ENCODE peak calls at places on chromosome 22, in eight cellular contexts. One of them, this sample, is unnamed.

GRCh38 chr22:46183733-46184132 is 33.4 kb downstream of the PPARA start:
- DNase-seq in GM12865: no peak
- DNase-seq in pancreas: no peak
- DNase-seq in fibroblast of villous mesenchyme: no peak
- DNase-seq in neuronal stem cell: no peak
- DNase-seq in CD8-positive, alpha-beta memory T cell: no peak
- DNase-seq in HL-60: no peak
- DNase-seq in A673: no peak
- DNase-seq in this sample: no peak

GRCh38 chr22:44752285-44753188 is at the start of gene ARHGAP8:
- DNase-seq in HL-60: no peak
- DNase-seq in A673: no peak
- DNase-seq in neuronal stem cell: no peak
- DNase-seq in GM12865: no peak
- DNase-seq in CD8-positive, alpha-beta memory T cell: peak
- DNase-seq in pancreas: peak
- DNase-seq in fibroblast of villous mesenchyme: no peak
- DNase-seq in this sample: no peak

GRCh38 chr22:44449061-44449682 is 48.9 kb downstream of the RTL6 start:
- DNase-seq in neuronal stem cell: no peak
- DNase-seq in pancreas: no peak
- DNase-seq in CD8-positive, alpha-beta memory T cell: no peak
- DNase-seq in HL-60: peak
- DNase-seq in A673: peak
- DNase-seq in fibroblast of villous mesenchyme: peak
- DNase-seq in GM12865: peak
- DNase-seq in this sample: peak

GRCh38 chr22:44210721-44211120 is 30.0 kb downstream of the PARVG start:
- DNase-seq in CD8-positive, alpha-beta memory T cell: no peak
- DNase-seq in neuronal stem cell: no peak
- DNase-seq in A673: no peak
- DNase-seq in GM12865: no peak
- DNase-seq in HL-60: no peak
- DNase-seq in fibroblast of villous mesenchyme: no peak
- DNase-seq in pancreas: no peak
- DNase-seq in this sample: peak

GRCh38 chr22:32044913-32045312 is 1.9 kb downstream of the SLC5A1 start:
- DNase-seq in fibroblast of villous mesenchyme: peak
- DNase-seq in CD8-positive, alpha-beta memory T cell: no peak
- DNase-seq in pancreas: peak
- DNase-seq in A673: no peak
- DNase-seq in GM12865: no peak
- DNase-seq in neuronal stem cell: no peak
- DNase-seq in HL-60: no peak
- DNase-seq in this sample: no peak

GRCh38 chr22:29093501-29093921 is 20.7 kb downstream of the KREMEN1 start:
- DNase-seq in HL-60: no peak
- DNase-seq in CD8-positive, alpha-beta memory T cell: no peak
- DNase-seq in fibroblast of villous mesenchyme: peak
- DNase-seq in neuronal stem cell: no peak
- DNase-seq in A673: no peak
- DNase-seq in pancreas: no peak
- DNase-seq in GM12865: no peak
- DNase-seq in this sample: no peak

GRCh38 chr22:32327596-32328171 is 30.0 kb upstream of the RFPL3 start:
- DNase-seq in pancreas: no peak
- DNase-seq in fibroblast of villous mesenchyme: no peak
- DNase-seq in neuronal stem cell: no peak
- DNase-seq in GM12865: no peak
- DNase-seq in A673: no peak
- DNase-seq in CD8-positive, alpha-beta memory T cell: no peak
- DNase-seq in HL-60: no peak
- DNase-seq in this sample: no peak

GRCh38 chr22:31872209-31872608 is 72.1 kb upstream of the YWHAH start:
- DNase-seq in GM12865: peak
- DNase-seq in A673: no peak
- DNase-seq in neuronal stem cell: no peak
- DNase-seq in CD8-positive, alpha-beta memory T cell: no peak
- DNase-seq in fibroblast of villous mesenchyme: peak
- DNase-seq in HL-60: no peak
- DNase-seq in pancreas: no peak
- DNase-seq in this sample: no peak

GRCh38 chr22:32722441-32722840 is 79.1 kb upstream of the TIMP3 start:
- DNase-seq in CD8-positive, alpha-beta memory T cell: no peak
- DNase-seq in HL-60: no peak
- DNase-seq in fibroblast of villous mesenchyme: no peak
- DNase-seq in A673: no peak
- DNase-seq in pancreas: no peak
- DNase-seq in GM12865: no peak
- DNase-seq in neuronal stem cell: no peak
- DNase-seq in this sample: no peak

GRCh38 chr22:32545801-32546200 is 71.2 kb downstream of the FBXO7 start:
- DNase-seq in HL-60: no peak
- DNase-seq in CD8-positive, alpha-beta memory T cell: no peak
- DNase-seq in pancreas: no peak
- DNase-seq in A673: no peak
- DNase-seq in neuronal stem cell: no peak
- DNase-seq in fibroblast of villous mesenchyme: peak
- DNase-seq in GM12865: no peak
- DNase-seq in this sample: peak

GRCh38 chr22:47178339-47178738 is 415.9 kb downstream of the TBC1D22A start:
- DNase-seq in fibroblast of villous mesenchyme: no peak
- DNase-seq in GM12865: no peak
- DNase-seq in HL-60: no peak
- DNase-seq in CD8-positive, alpha-beta memory T cell: no peak
- DNase-seq in pancreas: no peak
- DNase-seq in A673: no peak
- DNase-seq in neuronal stem cell: no peak
- DNase-seq in this sample: no peak

GRCh38 chr22:40678493-40679248 is 613 bp upstream of the MCHR1 start:
- DNase-seq in GM12865: no peak
- DNase-seq in CD8-positive, alpha-beta memory T cell: no peak
- DNase-seq in neuronal stem cell: no peak
- DNase-seq in pancreas: no peak
- DNase-seq in HL-60: no peak
- DNase-seq in fibroblast of villous mesenchyme: no peak
- DNase-seq in A673: no peak
- DNase-seq in this sample: no peak

DNA sequence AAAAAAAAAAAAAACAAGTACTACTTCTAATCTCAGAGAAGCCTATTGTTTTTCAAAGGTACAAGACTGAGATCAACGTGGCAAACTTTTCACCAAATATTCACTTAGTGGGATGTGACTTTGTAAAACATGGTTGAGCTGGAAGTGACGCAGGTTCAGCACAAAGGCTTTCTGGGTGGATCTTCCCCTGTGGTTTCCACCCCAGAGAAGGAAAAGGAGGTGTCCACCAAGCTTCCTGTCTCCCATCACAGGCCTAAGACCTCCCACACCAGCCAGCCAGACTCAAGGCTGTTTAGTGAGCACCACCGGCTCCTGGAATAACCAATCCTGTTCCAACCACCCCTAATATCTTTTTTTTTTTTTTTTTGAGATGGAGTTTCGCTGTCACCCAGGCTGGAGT is 5.7 kb downstream of the TMEM184B start:
- DNase-seq in HL-60: no peak
- DNase-seq in neuronal stem cell: no peak
- DNase-seq in A673: no peak
- DNase-seq in pancreas: no peak
- DNase-seq in GM12865: no peak
- DNase-seq in fibroblast of villous mesenchyme: peak
- DNase-seq in CD8-positive, alpha-beta memory T cell: peak
- DNase-seq in this sample: no peak
- H3K4me3 ChIP-seq in HL-60: no peak
- H3K4me3 ChIP-seq in neuronal stem cell: no peak
- H3K4me3 ChIP-seq in A673: no peak
- H3K4me3 ChIP-seq in pancreas: no peak
- H3K4me3 ChIP-seq in GM12865: no peak
- H3K4me3 ChIP-seq in fibroblast of villous mesenchyme: no peak
- H3K4me3 ChIP-seq in CD8-positive, alpha-beta memory T cell: peak
- H3K4me3 ChIP-seq in this sample: no peak

GRCh38 chr22:25374871-25375270 is 155.4 kb downstream of the CRYBB2 start:
- DNase-seq in A673: no peak
- DNase-seq in neuronal stem cell: no peak
- DNase-seq in HL-60: no peak
- DNase-seq in CD8-positive, alpha-beta memory T cell: no peak
- DNase-seq in GM12865: no peak
- DNase-seq in fibroblast of villous mesenchyme: no peak
- DNase-seq in pancreas: no peak
- DNase-seq in this sample: no peak
- H3K4me3 ChIP-seq in A673: no peak
- H3K4me3 ChIP-seq in neuronal stem cell: no peak
- H3K4me3 ChIP-seq in HL-60: no peak
- H3K4me3 ChIP-seq in CD8-positive, alpha-beta memory T cell: no peak
- H3K4me3 ChIP-seq in GM12865: no peak
- H3K4me3 ChIP-seq in fibroblast of villous mesenchyme: no peak
- H3K4me3 ChIP-seq in pancreas: no peak
- H3K4me3 ChIP-seq in this sample: no peak

DNA sequence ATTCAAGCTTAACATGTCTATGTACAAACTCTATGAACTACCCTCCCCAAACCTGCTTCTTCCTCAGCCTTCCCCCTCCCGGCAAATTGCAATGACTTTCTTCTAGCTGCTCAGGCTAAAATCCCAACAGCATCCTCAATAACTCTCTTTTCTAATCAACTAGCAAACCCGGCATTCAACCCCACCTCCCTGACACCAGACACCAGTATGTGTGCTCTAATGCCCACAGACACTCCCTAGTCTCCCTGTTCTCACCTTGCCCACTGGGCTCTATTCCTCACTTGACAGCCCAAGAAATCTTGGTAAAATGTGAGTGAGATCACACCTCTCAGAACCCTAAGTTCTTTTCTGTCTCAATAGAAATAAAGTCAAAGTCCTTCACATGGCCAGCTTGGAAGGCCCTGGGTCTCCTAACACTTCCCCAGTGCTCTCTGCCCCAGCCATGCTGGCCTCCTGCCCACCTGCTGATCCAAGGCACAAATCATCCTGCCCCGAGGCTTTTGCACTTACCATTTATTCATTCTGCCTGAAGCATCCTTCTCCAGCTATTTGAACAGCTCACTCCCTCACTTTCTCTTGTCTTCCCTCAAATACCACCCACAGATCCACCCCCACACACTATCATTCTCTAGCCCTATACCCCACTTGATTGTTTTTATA is 26.3 kb downstream of the ISX start:
- DNase-seq in GM12865: no peak
- DNase-seq in CD8-positive, alpha-beta memory T cell: no peak
- DNase-seq in fibroblast of villous mesenchyme: no peak
- DNase-seq in pancreas: no peak
- DNase-seq in neuronal stem cell: no peak
- DNase-seq in HL-60: no peak
- DNase-seq in A673: no peak
- DNase-seq in this sample: no peak
- H3K4me3 ChIP-seq in GM12865: no peak
- H3K4me3 ChIP-seq in CD8-positive, alpha-beta memory T cell: no peak
- H3K4me3 ChIP-seq in fibroblast of villous mesenchyme: no peak
- H3K4me3 ChIP-seq in pancreas: no peak
- H3K4me3 ChIP-seq in neuronal stem cell: no peak
- H3K4me3 ChIP-seq in HL-60: no peak
- H3K4me3 ChIP-seq in A673: no peak
- H3K4me3 ChIP-seq in this sample: no peak

GRCh38 chr22:37263966-37264887 is 18.1 kb upstream of the CYTH4 start:
- DNase-seq in A673: no peak
- DNase-seq in HL-60: no peak
- DNase-seq in CD8-positive, alpha-beta memory T cell: no peak
- DNase-seq in neuronal stem cell: no peak
- DNase-seq in pancreas: no peak
- DNase-seq in fibroblast of villous mesenchyme: no peak
- DNase-seq in GM12865: no peak
- DNase-seq in this sample: no peak

GRCh38 chr22:37269930-37270678 is 12.2 kb upstream of the CYTH4 start:
- DNase-seq in pancreas: no peak
- DNase-seq in fibroblast of villous mesenchyme: no peak
- DNase-seq in neuronal stem cell: no peak
- DNase-seq in A673: no peak
- DNase-seq in HL-60: no peak
- DNase-seq in GM12865: no peak
- DNase-seq in CD8-positive, alpha-beta memory T cell: no peak
- DNase-seq in this sample: no peak

GRCh38 chr22:37266581-37267127 is 15.7 kb upstream of the CYTH4 start:
- DNase-seq in neuronal stem cell: no peak
- DNase-seq in HL-60: no peak
- DNase-seq in CD8-positive, alpha-beta memory T cell: no peak
- DNase-seq in pancreas: no peak
- DNase-seq in GM12865: no peak
- DNase-seq in A673: no peak
- DNase-seq in fibroblast of villous mesenchyme: no peak
- DNase-seq in this sample: no peak

GRCh38 chr22:37267661-37268413 is 14.5 kb upstream of the CYTH4 start:
- DNase-seq in neuronal stem cell: no peak
- DNase-seq in fibroblast of villous mesenchyme: peak
- DNase-seq in CD8-positive, alpha-beta memory T cell: no peak
- DNase-seq in HL-60: peak
- DNase-seq in A673: no peak
- DNase-seq in GM12865: peak
- DNase-seq in pancreas: no peak
- DNase-seq in this sample: no peak

DNA sequence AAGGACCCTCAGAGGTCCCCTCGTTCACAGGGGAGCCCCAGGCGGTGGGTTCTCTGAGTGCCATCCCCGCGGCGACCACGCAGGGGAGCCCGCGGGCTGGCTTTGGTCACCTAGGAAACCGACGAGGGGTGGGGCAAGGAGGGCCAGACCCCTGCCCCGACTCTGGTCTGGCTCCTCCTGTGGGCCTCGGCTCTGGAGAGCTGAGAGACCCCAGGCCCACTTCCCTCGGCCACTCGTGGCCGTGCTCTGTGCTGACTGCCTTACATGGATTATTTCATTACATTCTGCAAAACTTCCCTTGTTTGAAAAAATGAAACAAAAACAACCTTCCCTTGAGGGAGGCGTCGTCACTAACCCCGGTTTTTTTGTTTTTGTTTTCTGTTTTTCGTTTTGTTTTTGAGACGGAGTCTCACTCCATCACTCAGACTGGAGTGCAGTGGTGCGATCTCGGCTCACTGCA is 15.2 kb upstream of the CYTH4 start:
- DNase-seq in GM12865: peak
- DNase-seq in A673: peak
- DNase-seq in pancreas: no peak
- DNase-seq in fibroblast of villous mesenchyme: peak
- DNase-seq in HL-60: no peak
- DNase-seq in neuronal stem cell: peak
- DNase-seq in CD8-positive, alpha-beta memory T cell: peak
- DNase-seq in this sample: no peak
- H3K4me3 ChIP-seq in GM12865: peak
- H3K4me3 ChIP-seq in A673: peak
- H3K4me3 ChIP-seq in pancreas: no peak
- H3K4me3 ChIP-seq in fibroblast of villous mesenchyme: peak
- H3K4me3 ChIP-seq in HL-60: peak
- H3K4me3 ChIP-seq in neuronal stem cell: no peak
- H3K4me3 ChIP-seq in CD8-positive, alpha-beta memory T cell: peak
- H3K4me3 ChIP-seq in this sample: peak